ENCODE peak calls at places on chromosomes 7 and 10, in nine cellular contexts. B is AG10803, L is foreskin fibroblast, K is astrocyte of the cerebellum, E is astrocyte of the spinal cord, P is transverse colon, H is NB4, C is psoas muscle, S is osteoblast. V is an unnamed sample.

GRCh38 chr7:22662031-22662430 is 65.0 kb upstream of the IL6 start:
- DNase-seq in L (no peak), P (no peak), B (peak), E (no peak), H (no peak), K (no peak), C (no peak), S (no peak), V (no peak)

GRCh38 chr10:122407375-122408125 is 33.0 kb downstream of the PLEKHA1 start:
- DNase-seq in S (no peak), E (no peak), L (peak), H (no peak), C (no peak), P (no peak), B (peak), K (no peak), V (peak)

GRCh38 chr7:36002900-36003299 is 150.2 kb upstream of the EEPD1 start:
- DNase-seq in C (no peak), P (no peak), B (no peak), K (no peak), S (no peak), H (no peak), E (no peak), L (no peak), V (no peak)

GRCh38 chr7:30974605-30975256 is 11.0 kb downstream of the GHRHR start:
- DNase-seq in P (peak), E (peak), B (peak), K (no peak), H (peak), C (peak), L (peak), S (peak), V (peak)

GRCh38 chr10:133258066-133258817 is 18.4 kb downstream of the ADAM8 start:
- DNase-seq in E (no peak), C (no peak), L (no peak), B (no peak), P (peak), H (peak), S (no peak), K (no peak), V (peak)

GRCh38 chr7:94849636-94850208 is 57.7 kb upstream of the PPP1R9A start:
- DNase-seq in S (no peak), P (no peak), C (no peak), K (no peak), H (no peak), L (no peak), E (no peak), B (no peak), V (no peak)

GRCh38 chr10:45471531-45472310 is 97.7 kb downstream of the ALOX5 start:
- DNase-seq in H (no peak), E (no peak), L (no peak), S (no peak), P (no peak), B (no peak), C (no peak), K (no peak), V (no peak)

GRCh38 chr7:73822319-73823173 is 8.2 kb upstream of the CLDN4 start:
- DNase-seq in K (peak), B (peak), S (peak), C (peak), P (peak), E (peak), L (peak), H (no peak), V (no peak)

GRCh38 chr10:35781643-35782035 is 139.5 kb upstream of the FZD8 start:
- DNase-seq in E (no peak), P (peak), B (no peak), L (peak), H (peak), K (no peak), C (no peak), S (no peak), V (peak)

GRCh38 chr7:32108651-32109050 is 38.4 kb upstream of the PDE1C start:
- DNase-seq in B (no peak), C (no peak), K (no peak), P (no peak), L (no peak), H (no peak), E (no peak), S (no peak), V (no peak)

GRCh38 chr10:6918305-6918704 is 338.2 kb upstream of the PRKCQ start:
- DNase-seq in E (no peak), B (no peak), L (peak), K (no peak), C (peak), S (no peak), H (peak), P (peak), V (peak)

GRCh38 chr7:27209933-27210440 is 10.1 kb upstream of the HOXA13 start:
- DNase-seq in P (no peak), C (no peak), B (no peak), H (no peak), E (no peak), S (no peak), L (no peak), K (no peak), V (no peak)

GRCh38 chr10:93079663-93080349 is 6.1 kb downstream of the CYP26A1 start:
- DNase-seq in H (no peak), K (no peak), P (no peak), C (no peak), L (no peak), E (no peak), S (peak), B (no peak), V (no peak)

GRCh38 chr10:73858013-73858708 is 16.2 kb downstream of the CAMK2G start:
- DNase-seq in K (no peak), E (no peak), L (no peak), H (no peak), B (no peak), S (peak), C (no peak), P (no peak), V (no peak)

GRCh38 chr10:14409247-14409646 is 78.5 kb upstream of the FRMD4A start:
- DNase-seq in C (no peak), B (no peak), K (no peak), L (no peak), P (no peak), S (no peak), E (no peak), H (no peak), V (peak)

GRCh38 chr10:86556933-86557649 is 35.5 kb upstream of the WAPL start:
- DNase-seq in S (no peak), B (no peak), P (no peak), E (no peak), H (no peak), L (no peak), K (no peak), C (no peak), V (no peak)

GRCh38 chr7:105060394-105060793 is 46.4 kb downstream of the KMT2E start:
- DNase-seq in K (no peak), L (no peak), C (no peak), B (no peak), E (no peak), P (no peak), S (peak), H (no peak), V (no peak)

GRCh38 chr7:36563706-36564325 is 160.5 kb downstream of the AOAH start:
- DNase-seq in L (peak), K (no peak), P (no peak), S (no peak), E (no peak), B (peak), C (no peak), H (peak), V (no peak)

GRCh38 chr7:105521027-105521730 is 892 bp downstream of the PUS7 start:
- DNase-seq in E (peak), K (no peak), B (peak), C (peak), H (peak), P (peak), L (peak), S (peak), V (peak)

GRCh38 chr7:73503229-73503628 is 18.9 kb downstream of the BAZ1B start:
- DNase-seq in S (no peak), B (no peak), C (no peak), L (no peak), E (no peak), K (no peak), H (no peak), P (no peak), V (no peak)

GRCh38 chr7:158973440-158973839 is 117.1 kb downstream of the DYNC2I1 start:
- DNase-seq in H (no peak), E (no peak), K (no peak), S (peak), C (no peak), L (peak), P (peak), B (no peak), V (peak)

GRCh38 chr7:130723784-130724183 is 10.2 kb downstream of the KLF14 start:
- DNase-seq in L (no peak), P (no peak), C (no peak), B (no peak), E (no peak), H (no peak), K (no peak), S (peak), V (no peak)

GRCh38 chr10:3045471-3046209 is 21.7 kb upstream of the PFKP start:
- DNase-seq in K (peak), B (peak), H (no peak), E (peak), C (peak), S (peak), L (peak), P (peak), V (no peak)

GRCh38 chr10:129850790-129851189 is 113.3 kb downstream of the EBF3 start:
- DNase-seq in C (no peak), B (no peak), L (no peak), P (no peak), E (no peak), S (no peak), K (no peak), H (no peak), V (no peak)

GRCh38 chr7:919924-920341 is 34.5 kb downstream of the ADAP1 start:
- DNase-seq in B (no peak), S (no peak), H (no peak), K (no peak), C (no peak), L (no peak), P (peak), E (no peak), V (no peak)

GRCh38 chr7:156612930-156613329 is 27.6 kb upstream of the RNF32 start:
- DNase-seq in P (no peak), H (peak), C (no peak), E (no peak), B (no peak), K (no peak), S (no peak), L (no peak), V (peak)

GRCh38 chr10:61047788-61048560 is 104.0 kb upstream of the RHOBTB1 start:
- DNase-seq in B (no peak), P (no peak), K (no peak), L (no peak), C (no peak), S (no peak), H (no peak), E (no peak), V (no peak)

GRCh38 chr7:46568420-46569116 is 647.5 kb upstream of the IGFBP3 start:
- DNase-seq in B (no peak), K (no peak), S (no peak), H (no peak), E (no peak), P (peak), L (peak), C (no peak), V (no peak)

GRCh38 chr10:95363303-95363912 is 72.6 kb upstream of the PDLIM1 start:
- DNase-seq in C (no peak), K (peak), E (peak), H (peak), B (peak), P (peak), S (peak), L (peak), V (peak)

GRCh38 chr7:102303669-102304422 is 17.2 kb downstream of the SH2B2 start:
- DNase-seq in H (peak), C (peak), K (no peak), B (no peak), P (no peak), S (peak), L (no peak), E (no peak), V (no peak)

GRCh38 chr7:30285531-30286284 is 1.3 kb downstream of the ZNRF2 start:
- DNase-seq in L (peak), K (peak), S (peak), E (peak), B (peak), P (peak), H (peak), C (peak), V (peak)

GRCh38 chr10:83932245-83932644 is 207.1 kb upstream of the GHITM start:
- DNase-seq in P (no peak), H (no peak), S (no peak), C (no peak), K (no peak), L (no peak), E (no peak), B (no peak), V (no peak)

DNA sequence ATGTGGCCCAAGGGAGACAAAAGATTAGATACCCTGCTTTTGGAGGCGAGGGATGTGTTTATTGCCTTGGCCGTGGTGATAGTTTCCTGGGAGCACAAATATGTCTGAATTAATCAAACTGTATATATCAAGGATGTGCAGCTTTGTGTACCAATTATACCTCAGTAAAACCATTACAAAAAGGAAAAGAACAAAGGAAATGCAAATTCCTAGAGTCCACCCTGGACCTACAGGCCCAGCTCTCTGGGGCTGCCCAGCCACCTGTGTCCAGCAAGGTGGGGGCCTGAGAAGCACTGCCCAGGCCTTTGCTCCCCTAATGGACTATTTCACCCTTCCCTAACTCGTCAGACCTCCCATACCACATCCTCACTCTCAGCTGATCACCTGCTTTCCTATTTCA is 20.5 kb downstream of the ANKRD16 start:
- DNase-seq in S (no peak), P (no peak), H (no peak), C (no peak), L (no peak), K (no peak), E (no peak), B (no peak), V (no peak)
- TF ChIP-seq CTCF in S (no peak), P (no peak), H (no peak), C (no peak), L (no peak), K (no peak), E (no peak), B (no peak), V (no peak)

GRCh38 chr10:1348773-1349050 is 292.5 kb downstream of the WDR37 start:
- DNase-seq in L (no peak), H (no peak), C (no peak), P (no peak), B (no peak), K (no peak), E (no peak), S (no peak), V (no peak)
- TF ChIP-seq CTCF in L (no peak), H (no peak), C (no peak), P (no peak), B (no peak), K (no peak), E (no peak), S (no peak), V (no peak)

DNA sequence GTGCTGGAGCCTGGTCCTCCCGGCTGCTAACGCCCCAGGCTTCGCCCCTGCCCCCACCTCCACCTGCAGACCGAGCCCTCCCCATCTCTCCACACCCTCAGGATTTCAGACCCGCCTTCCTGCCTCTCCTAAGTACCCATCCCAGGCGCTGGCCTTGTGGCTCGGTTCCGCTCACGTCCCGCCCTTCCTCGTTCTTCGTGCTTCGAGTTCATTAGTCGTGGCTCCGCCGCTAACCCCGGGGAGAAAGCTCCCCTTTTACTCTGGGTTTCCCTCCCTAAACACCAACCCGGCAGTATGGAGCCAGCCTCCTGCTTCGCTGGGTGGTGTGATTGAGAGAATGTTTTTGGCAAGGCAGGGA is 11.2 kb downstream of the EMX2 start:
- DNase-seq in B (no peak), H (no peak), S (no peak), L (no peak), K (no peak), E (no peak), C (no peak), P (no peak), V (no peak)
- TF ChIP-seq CTCF in B (no peak), H (no peak), S (no peak), L (no peak), K (no peak), E (no peak), C (no peak), P (no peak), V (no peak)

DNA sequence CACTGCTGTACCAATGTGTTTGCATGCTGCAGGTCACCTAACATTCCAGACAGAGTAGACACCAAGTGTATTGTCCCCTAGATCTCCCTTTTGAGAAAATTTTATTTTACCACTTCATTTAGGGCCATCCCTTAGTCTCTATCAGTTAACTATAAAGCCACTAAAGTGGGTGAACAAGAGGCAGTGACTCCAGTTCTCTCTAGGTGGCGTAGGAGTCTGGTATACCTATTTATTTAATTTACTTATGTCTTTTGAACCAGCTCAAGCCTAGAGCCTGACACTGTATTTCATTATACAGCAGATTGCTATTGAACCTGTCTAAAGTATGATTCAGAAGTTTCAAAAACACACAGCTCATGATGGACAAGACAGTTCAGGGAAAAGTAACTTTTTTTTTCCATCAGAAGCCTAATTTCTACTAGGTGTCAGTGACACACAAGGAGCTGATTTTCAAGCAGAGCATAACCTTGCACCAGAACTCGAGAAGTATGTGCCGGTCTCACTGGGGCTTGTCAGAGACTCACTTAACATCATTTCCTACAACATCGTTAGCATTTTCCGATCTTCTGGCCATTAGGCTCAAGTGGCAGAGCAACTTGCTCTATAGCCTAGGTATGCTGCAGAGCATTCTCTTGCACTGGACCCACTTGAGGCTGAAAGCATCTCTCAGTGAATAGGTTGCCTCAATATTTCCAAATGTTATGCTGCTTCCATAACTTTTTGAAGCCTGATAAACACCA is 175.4 kb downstream of the CDC14C start:
- DNase-seq in E (no peak), B (no peak), K (no peak), L (no peak), S (no peak), H (peak), P (no peak), C (no peak), V (no peak)
- TF ChIP-seq CTCF in E (no peak), B (peak), K (no peak), L (no peak), S (no peak), H (peak), P (peak), C (no peak), V (no peak)

DNA sequence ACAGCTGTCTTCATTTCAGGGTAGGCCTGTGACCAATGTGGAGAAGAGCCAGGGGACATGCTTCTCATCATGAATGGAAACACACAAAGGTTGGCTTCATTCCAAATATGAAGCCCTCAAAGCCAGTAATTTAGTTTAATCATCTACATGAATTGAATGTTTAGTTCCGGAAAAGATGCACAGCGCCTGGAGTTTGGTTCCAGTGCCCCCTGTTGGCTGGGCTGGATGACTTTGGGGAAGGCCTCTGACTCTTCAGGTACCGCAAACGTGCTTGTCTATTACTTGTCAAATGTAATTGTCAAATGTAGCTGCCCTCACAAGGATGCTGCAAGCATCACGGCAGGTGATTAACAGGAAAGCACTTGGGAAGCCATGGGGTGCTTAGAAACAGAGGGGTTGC is 130.7 kb downstream of the ADRA2A start:
- DNase-seq in H (peak), P (peak), C (no peak), L (no peak), B (no peak), K (no peak), S (no peak), E (no peak), V (peak)
- TF ChIP-seq CTCF in H (peak), P (peak), C (peak), L (no peak), B (no peak), K (no peak), S (peak), E (no peak), V (peak)

V was measured in activated CD8-positive, alpha-beta T cell treated with anti-CD3 and anti-CD28 coated beads for 36 hours.